ENCODE peak calls at places on chromosomes 7 and 10, in four cellular contexts. One of them, this sample, is unnamed.

GRCh38 chr7:23654508-23654907 is 25.5 kb upstream of the FAM221A start:
- DNase-seq in cardiac septum: no peak
- DNase-seq in hepatocyte: peak
- DNase-seq in C1 segment of cervical spinal cord: no peak
- DNase-seq in this sample: peak

GRCh38 chr10:1360011-1360580 is 303.9 kb downstream of the WDR37 start:
- DNase-seq in C1 segment of cervical spinal cord: no peak
- DNase-seq in hepatocyte: no peak
- DNase-seq in cardiac septum: peak
- DNase-seq in this sample: peak

GRCh38 chr7:17689361-17689760 is 250.9 kb downstream of the SNX13 start:
- DNase-seq in C1 segment of cervical spinal cord: no peak
- DNase-seq in hepatocyte: no peak
- DNase-seq in cardiac septum: no peak
- DNase-seq in this sample: no peak

GRCh38 chr10:122490786-122491680 is 29.7 kb downstream of the HTRA1 start:
- DNase-seq in C1 segment of cervical spinal cord: no peak
- DNase-seq in hepatocyte: no peak
- DNase-seq in cardiac septum: no peak
- DNase-seq in this sample: no peak

GRCh38 chr7:97835296-97836138 is 36.7 kb downstream of the ASNS start:
- DNase-seq in C1 segment of cervical spinal cord: no peak
- DNase-seq in cardiac septum: no peak
- DNase-seq in hepatocyte: peak
- DNase-seq in this sample: peak

GRCh38 chr10:127145173-127145572 is 51.2 kb downstream of the INSYN2A start:
- DNase-seq in hepatocyte: no peak
- DNase-seq in cardiac septum: peak
- DNase-seq in C1 segment of cervical spinal cord: no peak
- DNase-seq in this sample: no peak

GRCh38 chr7:110693348-110693747 is 397.6 kb upstream of the LRRN3 start:
- DNase-seq in C1 segment of cervical spinal cord: no peak
- DNase-seq in hepatocyte: peak
- DNase-seq in cardiac septum: no peak
- DNase-seq in this sample: no peak

GRCh38 chr10:133614830-133615580 is 11.6 kb downstream of the FRG2B start:
- DNase-seq in cardiac septum: no peak
- DNase-seq in hepatocyte: no peak
- DNase-seq in C1 segment of cervical spinal cord: no peak
- DNase-seq in this sample: no peak

GRCh38 chr10:18793951-18794350 is 134.7 kb downstream of the ARL5B start:
- DNase-seq in C1 segment of cervical spinal cord: no peak
- DNase-seq in cardiac septum: no peak
- DNase-seq in hepatocyte: peak
- DNase-seq in this sample: peak

GRCh38 chr7:91912500-91912899 is 28.2 kb upstream of the AKAP9 start:
- DNase-seq in cardiac septum: no peak
- DNase-seq in C1 segment of cervical spinal cord: no peak
- DNase-seq in hepatocyte: no peak
- DNase-seq in this sample: no peak

GRCh38 chr10:113326160-113327111 is 226.4 kb upstream of the HABP2 start:
- DNase-seq in cardiac septum: no peak
- DNase-seq in C1 segment of cervical spinal cord: no peak
- DNase-seq in hepatocyte: peak
- DNase-seq in this sample: peak